ENCODE peak calls at places on chromosomes 16 and 17, in six cellular contexts. K is H1, D is K562, A is GM12878, O is HepG2, I is HCT116. H is an unnamed sample.

GRCh38 chr17:28579526-28579925 is 2.8 kb upstream of the ALDOC start:
- DNase-seq in K (no peak), D (no peak), A (no peak), O (no peak), I (no peak), H (no peak)

GRCh38 chr17:2592974-2593845 is at the start of gene PAFAH1B1:
- DNase-seq in K (peak; percentile 96), D (peak; percentile 91), A (peak; percentile 24), O (peak; percentile 78), I (peak; percentile 56), H (peak; percentile 57)

GRCh38 chr17:67718325-67718941 is 697 bp downstream of the NOL11 start:
- DNase-seq in K (peak; percentile 44), D (peak; percentile 71), A (no peak), O (peak; percentile 23), I (no peak), H (peak; percentile 2)

GRCh38 chr17:30858556-30859250 is 26.9 kb downstream of the ATAD5 start:
- DNase-seq in K (no peak), D (no peak), A (no peak), O (no peak), I (no peak), H (no peak)

GRCh38 chr16:69494993-69495392 is 70.6 kb downstream of the CYB5B start:
- DNase-seq in K (peak; percentile 83), D (peak; percentile 72), A (no peak), O (peak; percentile 39), I (peak; percentile 44), H (peak; percentile 40)

GRCh38 chr17:1562178-1562643 is 381 bp downstream of the PITPNA start:
- DNase-seq in K (no peak), D (no peak), A (no peak), O (no peak), I (no peak), H (no peak)

GRCh38 chr17:52384695-52385094 is 226.2 kb upstream of the CA10 start:
- DNase-seq in K (no peak), D (no peak), A (no peak), O (no peak), I (no peak), H (no peak)

GRCh38 chr16:87107221-87107620 is 210.0 kb downstream of the C16orf95 start:
- DNase-seq in K (no peak), D (no peak), A (no peak), O (no peak), I (no peak), H (no peak)

GRCh38 chr16:57185446-57185944 is 344 bp downstream of the PSME3IP1 start:
- DNase-seq in K (no peak), D (no peak), A (no peak), O (no peak), I (no peak), H (peak; percentile 8)

GRCh38 chr17:77369544-77369971 is 228.8 kb downstream of the SEC14L1 start:
- DNase-seq in K (no peak), D (peak; percentile 64), A (no peak), O (no peak), I (no peak), H (no peak)

GRCh38 chr17:78316867-78317816 is 42.7 kb downstream of the SOCS3 start:
- DNase-seq in K (peak; percentile 77), D (peak; percentile 78), A (peak; percentile 43), O (peak; percentile 66), I (no peak), H (peak; percentile 47)

GRCh38 chr17:41542357-41542756 is 14.2 kb upstream of the KRT19 start:
- DNase-seq in K (no peak), D (no peak), A (no peak), O (no peak), I (no peak), H (no peak)

DNA sequence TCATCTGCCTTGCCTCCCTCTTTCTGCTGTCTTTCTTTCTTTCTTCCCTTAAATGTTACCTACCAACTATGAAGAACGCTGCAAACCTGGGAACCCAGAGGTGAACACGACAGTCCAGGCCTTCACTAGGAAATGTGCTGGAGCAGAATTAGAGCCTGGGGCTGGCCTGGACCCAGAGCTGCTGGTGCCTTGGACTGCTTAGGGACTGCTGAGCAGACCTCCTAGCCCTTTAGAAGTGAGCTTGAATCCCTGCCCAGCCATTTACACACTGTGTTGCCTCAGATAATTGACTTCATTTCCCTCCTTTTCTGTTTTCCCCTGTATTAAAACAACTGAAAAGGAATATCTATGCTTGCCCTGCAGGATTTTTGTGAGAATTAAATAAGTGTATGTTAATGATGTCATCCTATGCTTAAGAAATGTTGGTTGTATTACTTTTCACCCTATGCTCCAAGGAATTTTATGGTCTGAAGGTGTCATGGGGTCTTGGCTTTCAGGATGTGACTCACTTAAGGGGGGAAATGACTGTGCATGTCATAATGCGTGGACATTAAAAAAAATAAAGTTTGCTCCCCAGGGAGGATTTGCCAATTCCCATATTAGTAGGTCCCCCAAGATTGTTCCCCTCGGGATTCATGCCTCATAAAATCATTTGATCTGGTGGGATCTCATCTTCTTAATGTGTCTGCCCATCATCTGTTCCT is 11.5 kb downstream of the CDH13 start:
- DNase-seq in K (no peak), D (no peak), A (no peak), O (no peak), I (no peak), H (no peak)
- TF ChIP-seq ZNF274 in K (no peak), D (no peak), A (no peak), O (no peak), I (no peak), H (no peak)

GRCh38 chr17:58248955-58249269 is 10.5 kb downstream of the LPO start:
- DNase-seq in K (no peak), D (no peak), A (no peak), O (no peak), I (no peak), H (no peak)
- TF ChIP-seq YY1 in K (no peak), D (no peak), A (no peak), O (no peak), I (no peak), H (no peak)

DNA sequence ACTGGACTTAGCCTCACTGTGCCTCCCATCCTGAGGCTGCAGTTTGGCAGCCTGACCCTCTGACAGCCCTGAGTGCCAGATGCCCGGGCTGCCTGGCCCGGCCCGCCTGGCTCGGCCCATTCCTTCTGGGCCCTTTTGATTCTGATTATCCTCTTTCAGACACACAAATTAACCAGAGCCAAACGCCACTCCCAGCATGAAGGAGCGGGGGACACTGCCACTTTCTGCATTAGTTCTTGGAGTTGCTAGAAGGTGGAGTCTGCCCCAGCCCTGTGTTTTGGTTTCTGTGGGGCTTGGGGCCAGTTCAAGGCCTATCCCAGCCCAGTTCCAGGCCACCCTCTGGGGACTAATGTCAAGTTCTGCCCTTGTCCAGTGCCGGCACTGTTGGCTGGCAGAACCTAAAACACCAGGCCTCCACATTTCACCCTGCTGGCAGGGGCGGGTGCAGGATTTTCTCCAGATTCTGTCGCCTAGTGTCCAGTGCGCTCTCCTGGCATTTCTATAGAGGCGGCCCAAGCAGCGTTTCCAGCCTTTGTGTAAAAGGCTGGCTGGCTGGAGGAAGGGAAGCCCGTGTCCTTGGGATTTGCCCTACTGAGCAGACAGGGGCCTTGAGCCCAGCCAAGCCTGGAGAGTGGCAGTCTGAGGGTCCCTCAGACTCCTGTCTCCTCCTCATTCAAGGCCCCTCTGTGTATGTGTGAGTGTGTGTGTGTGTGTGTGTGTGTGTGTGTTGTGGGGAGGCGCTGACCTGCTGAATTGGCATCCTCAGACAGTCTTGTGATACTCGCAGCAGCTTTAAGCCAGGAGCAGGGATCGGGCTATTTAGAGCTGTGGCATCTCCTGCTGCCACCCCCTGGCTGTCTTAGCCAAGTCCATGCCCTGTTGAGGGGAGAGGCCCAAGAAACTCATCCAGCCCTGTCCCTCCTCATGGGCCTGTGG is 21.4 kb downstream of the PLCD3 start:
- DNase-seq in K (no peak), D (no peak), A (no peak), O (no peak), I (no peak), H (no peak)
- TF ChIP-seq ZNF274 in K (no peak), D (no peak), A (no peak), O (no peak), I (no peak), H (no peak)

DNA sequence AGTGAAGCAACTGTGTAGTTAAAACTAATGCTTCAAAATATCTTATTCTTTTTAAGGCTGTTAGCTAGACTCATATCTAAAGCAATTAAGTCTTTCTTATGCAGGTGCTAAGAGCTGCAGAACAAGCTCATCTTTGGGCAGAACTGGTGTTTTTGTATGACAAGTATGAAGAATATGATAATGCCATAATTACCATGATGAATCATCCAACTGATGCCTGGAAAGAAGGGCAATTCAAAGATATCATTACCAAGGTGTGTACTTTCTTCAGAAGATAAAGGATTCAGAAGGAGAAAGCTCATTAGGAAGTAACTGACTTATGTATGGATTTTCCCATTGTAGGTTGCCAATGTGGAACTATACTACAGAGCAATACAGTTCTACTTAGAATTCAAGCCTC is 23.9 kb downstream of the PTRH2 start:
- DNase-seq in K (no peak), D (no peak), A (no peak), O (no peak), I (no peak), H (no peak)
- TF ChIP-seq YY1 in K (no peak), D (no peak), A (no peak), O (no peak), I (no peak), H (no peak)

DNA sequence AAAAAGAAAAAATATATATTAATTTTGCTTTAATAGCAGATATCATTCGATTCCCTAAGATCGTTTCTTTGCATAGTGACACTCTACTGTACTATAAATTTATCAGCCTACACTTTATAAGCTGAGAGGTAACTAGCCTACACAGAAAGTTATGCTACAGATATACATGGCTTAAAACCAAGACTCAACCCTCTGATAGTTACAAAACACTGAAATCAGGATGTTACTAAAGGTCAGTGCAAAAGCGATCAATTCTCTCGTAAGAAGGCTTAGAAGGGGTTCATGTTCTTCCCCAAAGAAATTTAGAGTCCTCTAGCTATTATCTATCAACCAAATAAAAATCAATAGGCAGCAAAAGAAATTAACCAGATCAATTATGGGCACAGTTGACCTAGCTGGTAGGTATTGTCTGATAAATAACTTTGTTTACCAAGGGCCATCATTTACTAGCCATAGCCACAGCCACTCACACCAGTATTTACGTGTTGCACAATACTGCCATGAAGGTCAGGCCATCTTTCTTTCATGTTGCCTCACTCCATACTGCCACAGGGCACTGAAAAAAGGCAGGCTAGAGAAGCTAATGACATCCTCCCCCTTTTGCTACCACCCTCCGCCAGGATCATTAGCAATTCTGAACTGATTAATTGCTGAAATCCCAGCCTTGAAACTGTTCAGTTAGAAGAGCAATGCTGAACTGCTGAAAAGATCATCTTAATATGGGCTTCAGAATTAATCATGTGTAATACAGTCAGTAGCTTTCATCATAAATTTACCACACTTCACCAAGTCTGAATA is 43.7 kb downstream of the RND2 start:
- DNase-seq in K (no peak), D (no peak), A (no peak), O (peak; percentile 90), I (no peak), H (no peak)
- TF ChIP-seq ZNF274 in K (no peak), D (no peak), A (no peak), O (no peak), I (no peak), H (no peak)

DNA sequence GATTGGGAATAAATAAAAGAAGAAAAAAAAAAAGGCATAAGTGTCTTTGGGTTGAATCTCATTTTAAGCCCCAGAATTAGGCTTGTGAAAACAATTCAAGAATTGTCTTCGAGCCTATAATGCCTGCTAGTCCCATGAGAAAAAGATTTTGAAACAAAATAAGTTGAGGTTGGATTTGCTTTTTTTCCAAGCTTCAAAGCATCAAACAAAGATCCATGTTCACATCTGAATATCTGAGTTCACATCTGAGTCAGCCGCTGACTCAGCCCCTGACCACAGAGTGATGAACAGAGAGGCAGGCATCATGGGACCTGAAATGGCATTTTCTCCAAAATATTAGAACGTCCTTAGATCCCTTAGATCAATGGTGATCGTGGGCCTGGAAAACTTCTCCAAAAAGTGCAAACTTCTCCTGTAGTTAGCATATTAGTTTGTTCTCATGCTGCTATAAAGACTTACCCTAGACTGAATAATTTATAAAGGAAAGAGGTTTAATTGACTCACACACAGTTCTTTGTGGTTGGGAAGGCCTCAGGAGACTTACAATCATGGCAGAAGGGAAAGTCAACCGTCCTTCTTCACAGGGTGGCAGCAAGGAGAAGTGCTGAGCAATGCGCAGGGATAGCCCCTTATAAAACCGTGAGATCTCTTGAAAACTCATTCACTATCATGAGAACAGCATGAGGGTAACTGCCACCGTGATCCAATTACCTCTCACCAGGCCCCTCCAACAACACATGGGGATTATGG is 294.6 kb upstream of the HSBP1 start:
- DNase-seq in K (no peak), D (no peak), A (no peak), O (no peak), I (no peak), H (no peak)
- TF ChIP-seq YY1 in K (no peak), D (no peak), A (no peak), O (no peak), I (no peak), H (no peak)

H was measured in NT2/D1.